ENCODE peak calls at places on chromosomes 1 and 21, in five cellular contexts. I is fibroblast of lung, X is cardiac muscle cell, G is colonic mucosa, M is HFF-Myc. P is an unnamed sample.

GRCh38 chr1:16026723-16027484 is 5.1 kb downstream of the CLCNKA start:
- DNase-seq in I (no peak), X (peak; percentile 95), G (no peak), M (peak; percentile 24), P (no peak)

GRCh38 chr1:226627924-226628623 is 79.5 kb downstream of the STUM start:
- DNase-seq in I (no peak), X (no peak), G (no peak), M (no peak), P (no peak)

GRCh38 chr1:201241716-201242115 is 41.6 kb upstream of the PKP1 start:
- DNase-seq in I (no peak), X (no peak), G (no peak), M (no peak), P (no peak)

GRCh38 chr1:222224576-222224975 is 323.3 kb downstream of the HHIPL2 start:
- DNase-seq in I (peak; percentile 71), X (no peak), G (no peak), M (no peak), P (no peak)

GRCh38 chr21:44377201-44377921 is 23.9 kb downstream of the TRPM2 start:
- DNase-seq in I (no peak), X (peak; percentile 9), G (no peak), M (no peak), P (no peak)

GRCh38 chr1:84809023-84809422 is 84.0 kb downstream of the LPAR3 start:
- DNase-seq in I (no peak), X (no peak), G (no peak), M (no peak), P (no peak)

GRCh38 chr1:173427146-173428054 is 49.7 kb upstream of the PRDX6 start:
- DNase-seq in I (no peak), X (no peak), G (no peak), M (no peak), P (no peak)

GRCh38 chr1:236175642-236176336 is 33.5 kb downstream of the GPR137B start:
- DNase-seq in I (no peak), X (no peak), G (no peak), M (no peak), P (no peak)

GRCh38 chr1:17955302-17956285 is 152.0 kb upstream of the IGSF21 start:
- DNase-seq in I (no peak), X (no peak), G (no peak), M (no peak), P (no peak)

GRCh38 chr1:13520985-13521384 is 7.2 kb upstream of the LRRC38 start:
- DNase-seq in I (no peak), X (no peak), G (no peak), M (no peak), P (no peak)

GRCh38 chr1:171727778-171728177 is 14.1 kb downstream of the VAMP4 start:
- DNase-seq in I (no peak), X (no peak), G (no peak), M (no peak), P (no peak)

GRCh38 chr1:10105484-10105883 is 72.7 kb downstream of the UBE4B start:
- DNase-seq in I (no peak), X (no peak), G (peak; percentile 67), M (no peak), P (no peak)

GRCh38 chr1:37482796-37483744 is 8.7 kb downstream of the ZC3H12A start:
- DNase-seq in I (no peak), X (no peak), G (no peak), M (no peak), P (no peak)

GRCh38 chr1:167489581-167490340 is 28.6 kb downstream of the CD247 start:
- DNase-seq in I (no peak), X (peak; percentile 26), G (no peak), M (no peak), P (no peak)

GRCh38 chr1:214316597-214316996 is 35.6 kb downstream of the SMYD2 start:
- DNase-seq in I (no peak), X (no peak), G (no peak), M (no peak), P (peak; percentile 82)

GRCh38 chr1:202616355-202616910 is 93.8 kb downstream of the SYT2 start:
- DNase-seq in I (no peak), X (no peak), G (no peak), M (no peak), P (no peak)
- H3K4me3 ChIP-seq in I (no peak overlapping the region), X (no peak overlapping the region), G (no peak overlapping the region), M (no peak overlapping the region), P (no peak overlapping the region)

DNA sequence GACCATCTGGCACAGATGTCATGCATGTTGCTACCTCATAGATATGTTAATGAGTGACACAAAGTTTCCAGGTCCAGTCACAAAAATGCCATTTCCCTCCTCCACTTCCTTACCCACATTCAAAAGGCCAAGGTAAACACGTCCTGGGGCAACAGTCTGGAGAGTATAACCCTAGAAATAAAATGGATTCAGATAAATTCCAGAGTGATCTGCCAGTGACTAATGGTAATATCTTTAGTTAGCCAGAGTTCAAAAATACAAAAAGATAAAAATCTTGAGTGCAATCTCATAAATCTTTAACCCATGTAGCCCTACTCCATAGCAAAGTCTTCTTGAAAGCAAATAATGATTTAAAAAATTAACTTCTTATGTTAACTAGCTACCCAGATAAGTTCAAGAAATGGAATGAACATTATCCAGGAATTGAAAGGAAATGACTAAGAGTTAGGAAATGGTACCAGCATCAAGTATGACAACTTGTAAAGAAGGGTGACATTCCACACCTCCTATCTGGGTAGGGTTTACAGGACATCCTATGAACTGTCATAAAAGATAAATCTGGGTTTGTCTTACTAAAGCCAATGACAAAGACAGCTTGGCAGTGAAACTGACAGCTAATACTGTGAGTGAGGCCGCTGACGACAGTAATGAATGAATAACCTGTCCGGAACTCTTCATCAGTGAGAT is 18.1 kb downstream of the RGS2 start:
- DNase-seq in I (no peak), X (no peak), G (no peak), M (peak; percentile 52), P (no peak)
- H3K4me3 ChIP-seq in I (no peak overlapping the region), X (no peak overlapping the region), G (no peak overlapping the region), M (no peak overlapping the region), P (no peak overlapping the region)

DNA sequence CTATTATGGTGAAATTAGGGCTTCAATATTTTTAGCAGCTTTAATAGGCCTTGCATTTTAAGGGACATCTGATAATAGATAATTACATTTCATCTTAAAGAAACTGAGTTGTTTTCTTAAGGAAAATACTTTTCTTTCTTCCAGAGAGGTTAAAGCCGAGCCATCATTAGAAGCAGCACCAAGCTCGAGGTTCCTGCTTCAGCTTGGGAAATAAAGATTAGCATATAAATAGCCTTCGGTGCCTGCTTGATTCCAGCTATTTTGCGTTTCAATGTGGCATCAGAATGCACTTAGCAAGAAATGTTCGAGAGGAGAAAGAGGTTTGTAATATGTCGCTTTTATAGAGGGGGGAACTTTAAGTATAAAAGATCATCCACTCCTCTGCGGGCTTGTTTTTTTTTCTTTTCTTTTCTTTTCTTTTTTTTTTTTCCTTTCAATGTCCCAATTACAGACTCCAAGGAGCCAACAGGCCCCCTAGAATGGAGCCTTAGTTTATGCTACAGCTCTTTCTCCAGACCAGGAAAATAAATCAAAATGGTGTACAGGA is 131.9 kb downstream of the RRAGC start:
- DNase-seq in I (no peak), X (peak; percentile 10), G (no peak), M (no peak), P (no peak)
- H3K4me3 ChIP-seq in I (no peak overlapping the region), X (no peak overlapping the region), G (no peak overlapping the region), M (no peak overlapping the region), P (no peak overlapping the region)

GRCh38 chr1:8883510-8883909 is 5.0 kb upstream of the ENO1 start:
- DNase-seq in I (no peak), X (no peak), G (no peak), M (no peak), P (no peak)
- H3K4me3 ChIP-seq in I (no peak overlapping the region), X (no peak overlapping the region), G (no peak overlapping the region), M (no peak overlapping the region), P (no peak overlapping the region)

GRCh38 chr1:45864765-45865164 is 61.4 kb downstream of the MAST2 start:
- DNase-seq in I (peak; percentile 48), X (no peak), G (no peak), M (no peak), P (peak; percentile 52)
- H3K4me3 ChIP-seq in I (peak overlapping the region; percentile 74), X (no peak overlapping the region), G (peak overlapping the region; percentile 8), M (peak overlapping the region; percentile 25), P (peak overlapping the region; percentile 57)

GRCh38 chr1:156659994-156660751 is 17.0 kb downstream of the NES start:
- DNase-seq in I (peak; percentile 99), X (peak; percentile 99), G (peak; percentile 96), M (peak; percentile 92), P (peak; percentile 97)
- H3K4me3 ChIP-seq in I (no peak overlapping the region), X (no peak overlapping the region), G (peak overlapping the region; percentile 30), M (peak overlapping the region; percentile 49), P (peak overlapping the region; percentile 9)

GRCh38 chr1:223708001-223708359 is 4.4 kb upstream of the CAPN2 start:
- DNase-seq in I (no peak), X (no peak), G (no peak), M (no peak), P (no peak)
- H3K4me3 ChIP-seq in I (no peak overlapping the region), X (no peak overlapping the region), G (no peak overlapping the region), M (no peak overlapping the region), P (no peak overlapping the region)

GRCh38 chr1:244052011-244052727 is 1.1 kb downstream of the ZBTB18 start:
- DNase-seq in I (no peak), X (no peak), G (no peak), M (no peak), P (peak; percentile 31)
- H3K4me3 ChIP-seq in I (no peak overlapping the region), X (no peak overlapping the region), G (no peak overlapping the region), M (no peak overlapping the region), P (no peak overlapping the region)

GRCh38 chr1:216903389-216903754 is 180.1 kb upstream of the ESRRG start:
- DNase-seq in I (peak; percentile 58), X (no peak), G (no peak), M (no peak), P (peak; percentile 89)
- H3K4me3 ChIP-seq in I (no peak overlapping the region), X (no peak overlapping the region), G (no peak overlapping the region), M (no peak overlapping the region), P (no peak overlapping the region)

GRCh38 chr1:184930232-184930631 is 44.1 kb downstream of the NIBAN1 start:
- DNase-seq in I (no peak), X (no peak), G (no peak), M (no peak), P (no peak)
- H3K4me3 ChIP-seq in I (no peak overlapping the region), X (no peak overlapping the region), G (no peak overlapping the region), M (no peak overlapping the region), P (no peak overlapping the region)

P was measured in choroid plexus epithelial cell.